ENCODE peak calls at places on chromosomes 11 and 22, in four cellular contexts. One of them, this sample, is unnamed.

GRCh38 chr22:42202669-42203068 is 67.8 kb downstream of the TCF20 start:
- DNase-seq in kidney: no peak
- DNase-seq in foreskin fibroblast: peak; percentile 38
- DNase-seq in CD8-positive, alpha-beta T cell: peak; percentile 61
- DNase-seq in this sample: no peak

GRCh38 chr11:19546325-19546724 is 166.3 kb upstream of the NAV2 start:
- DNase-seq in kidney: no peak
- DNase-seq in foreskin fibroblast: peak; percentile 30
- DNase-seq in CD8-positive, alpha-beta T cell: no peak
- DNase-seq in this sample: no peak

GRCh38 chr11:79156031-79156430 is 284.8 kb downstream of the TENM4 start:
- DNase-seq in CD8-positive, alpha-beta T cell: no peak
- DNase-seq in kidney: no peak
- DNase-seq in foreskin fibroblast: no peak
- DNase-seq in this sample: no peak

GRCh38 chr11:31419138-31419537 is 49.5 kb downstream of the DNAJC24 start:
- DNase-seq in kidney: no peak
- DNase-seq in foreskin fibroblast: no peak
- DNase-seq in CD8-positive, alpha-beta T cell: no peak
- DNase-seq in this sample: no peak

GRCh38 chr11:12502950-12503579 is 125.7 kb downstream of the PARVA start:
- DNase-seq in CD8-positive, alpha-beta T cell: no peak
- DNase-seq in kidney: peak; percentile 79
- DNase-seq in foreskin fibroblast: peak; percentile 36
- DNase-seq in this sample: no peak

GRCh38 chr11:33829430-33830141 is 55.3 kb upstream of the FBXO3 start:
- DNase-seq in kidney: no peak
- DNase-seq in foreskin fibroblast: peak; percentile 85
- DNase-seq in CD8-positive, alpha-beta T cell: peak; percentile 69
- DNase-seq in this sample: peak; percentile 43

GRCh38 chr22:35727436-35727835 is 9.8 kb downstream of the APOL5 start:
- DNase-seq in CD8-positive, alpha-beta T cell: no peak
- DNase-seq in foreskin fibroblast: no peak
- DNase-seq in kidney: no peak
- DNase-seq in this sample: no peak

GRCh38 chr11:63427971-63428508 is 58.5 kb downstream of the SLC22A9 start:
- DNase-seq in CD8-positive, alpha-beta T cell: no peak
- DNase-seq in foreskin fibroblast: no peak
- DNase-seq in kidney: no peak
- DNase-seq in this sample: no peak

GRCh38 chr22:50244420-50245213 is at the start of gene TUBGCP6:
- DNase-seq in foreskin fibroblast: peak; percentile 98
- DNase-seq in CD8-positive, alpha-beta T cell: peak; percentile 95
- DNase-seq in kidney: peak; percentile 99
- DNase-seq in this sample: peak; percentile 72

GRCh38 chr22:33984211-33984610 is 63.9 kb upstream of the LARGE1 start:
- DNase-seq in CD8-positive, alpha-beta T cell: no peak
- DNase-seq in foreskin fibroblast: no peak
- DNase-seq in kidney: no peak
- DNase-seq in this sample: no peak

GRCh38 chr22:46201059-46201757 is 48.9 kb downstream of the CDPF1 start:
- DNase-seq in foreskin fibroblast: no peak
- DNase-seq in CD8-positive, alpha-beta T cell: no peak
- DNase-seq in kidney: no peak
- DNase-seq in this sample: no peak

GRCh38 chr22:17997456-17997855 is 26.9 kb downstream of the MICAL3 start:
- DNase-seq in foreskin fibroblast: no peak
- DNase-seq in kidney: no peak
- DNase-seq in CD8-positive, alpha-beta T cell: no peak
- DNase-seq in this sample: no peak

GRCh38 chr11:58494096-58494495 is 13.8 kb downstream of the OR5B21 start:
- DNase-seq in CD8-positive, alpha-beta T cell: no peak
- DNase-seq in kidney: no peak
- DNase-seq in foreskin fibroblast: peak; percentile 11
- DNase-seq in this sample: no peak

GRCh38 chr11:8810331-8811301 is 100.4 kb upstream of the AKIP1 start:
- DNase-seq in kidney: peak; percentile 95
- DNase-seq in CD8-positive, alpha-beta T cell: no peak
- DNase-seq in foreskin fibroblast: peak; percentile 94
- DNase-seq in this sample: peak; percentile 55

GRCh38 chr11:39732002-39732401 is 1727.5 kb downstream of the LRRC4C start:
- DNase-seq in kidney: no peak
- DNase-seq in foreskin fibroblast: no peak
- DNase-seq in CD8-positive, alpha-beta T cell: no peak
- DNase-seq in this sample: peak; percentile 84

GRCh38 chr22:23183107-23183698 is 2.9 kb downstream of the BCR start:
- DNase-seq in kidney: peak; percentile 81
- DNase-seq in CD8-positive, alpha-beta T cell: no peak
- DNase-seq in foreskin fibroblast: peak; percentile 72
- DNase-seq in this sample: no peak

GRCh38 chr11:122150484-122151124 is 34.6 kb upstream of the BLID start:
- DNase-seq in foreskin fibroblast: no peak
- DNase-seq in CD8-positive, alpha-beta T cell: no peak
- DNase-seq in kidney: no peak
- DNase-seq in this sample: no peak

GRCh38 chr11:6474806-6475500 is 1.2 kb upstream of the TRIM3 start:
- DNase-seq in foreskin fibroblast: peak; percentile 37
- DNase-seq in CD8-positive, alpha-beta T cell: no peak
- DNase-seq in kidney: no peak
- DNase-seq in this sample: no peak

GRCh38 chr11:18312012-18312411 is 9.9 kb downstream of the HPS5 start:
- DNase-seq in CD8-positive, alpha-beta T cell: no peak
- DNase-seq in foreskin fibroblast: peak; percentile 65
- DNase-seq in kidney: no peak
- DNase-seq in this sample: no peak

GRCh38 chr11:15839061-15839460 is 517.3 kb downstream of the SOX6 start:
- DNase-seq in kidney: no peak
- DNase-seq in CD8-positive, alpha-beta T cell: no peak
- DNase-seq in foreskin fibroblast: no peak
- DNase-seq in this sample: no peak

GRCh38 chr11:36081274-36081945 is 137.5 kb downstream of the LDLRAD3 start:
- DNase-seq in kidney: no peak
- DNase-seq in CD8-positive, alpha-beta T cell: no peak
- DNase-seq in foreskin fibroblast: no peak
- DNase-seq in this sample: no peak

GRCh38 chr11:112524808-112525207 is 264.1 kb upstream of the PLET1 start:
- DNase-seq in kidney: peak; percentile 72
- DNase-seq in CD8-positive, alpha-beta T cell: no peak
- DNase-seq in foreskin fibroblast: no peak
- DNase-seq in this sample: peak; percentile 51

GRCh38 chr22:36471341-36471821 is 10.1 kb downstream of the TXN2 start:
- DNase-seq in foreskin fibroblast: peak; percentile 44
- DNase-seq in CD8-positive, alpha-beta T cell: no peak
- DNase-seq in kidney: no peak
- DNase-seq in this sample: no peak

GRCh38 chr11:27040302-27041115 is at the start of gene BBOX1:
- DNase-seq in kidney: peak; percentile 91
- DNase-seq in CD8-positive, alpha-beta T cell: no peak
- DNase-seq in foreskin fibroblast: peak; percentile 14
- DNase-seq in this sample: no peak

GRCh38 chr11:57515332-57516060 is at the start of gene SLC43A1:
- DNase-seq in CD8-positive, alpha-beta T cell: peak; percentile 56
- DNase-seq in foreskin fibroblast: peak; percentile 91
- DNase-seq in kidney: peak; percentile 88
- DNase-seq in this sample: no peak

GRCh38 chr11:120835601-120836228 is 188.2 kb upstream of the TBCEL start:
- DNase-seq in kidney: no peak
- DNase-seq in foreskin fibroblast: no peak
- DNase-seq in CD8-positive, alpha-beta T cell: no peak
- DNase-seq in this sample: no peak

GRCh38 chr22:30882181-30882771 is 86.3 kb downstream of the MORC2 start:
- DNase-seq in foreskin fibroblast: no peak
- DNase-seq in kidney: peak; percentile 38
- DNase-seq in CD8-positive, alpha-beta T cell: no peak
- DNase-seq in this sample: no peak

GRCh38 chr22:42717197-42717967 is 3.3 kb downstream of the A4GALT start:
- DNase-seq in foreskin fibroblast: peak; percentile 32
- DNase-seq in kidney: no peak
- DNase-seq in CD8-positive, alpha-beta T cell: no peak
- DNase-seq in this sample: no peak

GRCh38 chr22:32617271-32617670 is 142.7 kb downstream of the FBXO7 start:
- DNase-seq in CD8-positive, alpha-beta T cell: no peak
- DNase-seq in foreskin fibroblast: peak; percentile 33
- DNase-seq in kidney: no peak
- DNase-seq in this sample: no peak

GRCh38 chr22:50298937-50299656 is 8.3 kb downstream of the PLXNB2 start:
- DNase-seq in foreskin fibroblast: peak; percentile 52
- DNase-seq in CD8-positive, alpha-beta T cell: no peak
- DNase-seq in kidney: no peak
- DNase-seq in this sample: no peak

GRCh38 chr22:34429314-34429713 is 509.0 kb upstream of the LARGE1 start:
- DNase-seq in kidney: no peak
- DNase-seq in foreskin fibroblast: no peak
- DNase-seq in CD8-positive, alpha-beta T cell: no peak
- DNase-seq in this sample: no peak

DNA sequence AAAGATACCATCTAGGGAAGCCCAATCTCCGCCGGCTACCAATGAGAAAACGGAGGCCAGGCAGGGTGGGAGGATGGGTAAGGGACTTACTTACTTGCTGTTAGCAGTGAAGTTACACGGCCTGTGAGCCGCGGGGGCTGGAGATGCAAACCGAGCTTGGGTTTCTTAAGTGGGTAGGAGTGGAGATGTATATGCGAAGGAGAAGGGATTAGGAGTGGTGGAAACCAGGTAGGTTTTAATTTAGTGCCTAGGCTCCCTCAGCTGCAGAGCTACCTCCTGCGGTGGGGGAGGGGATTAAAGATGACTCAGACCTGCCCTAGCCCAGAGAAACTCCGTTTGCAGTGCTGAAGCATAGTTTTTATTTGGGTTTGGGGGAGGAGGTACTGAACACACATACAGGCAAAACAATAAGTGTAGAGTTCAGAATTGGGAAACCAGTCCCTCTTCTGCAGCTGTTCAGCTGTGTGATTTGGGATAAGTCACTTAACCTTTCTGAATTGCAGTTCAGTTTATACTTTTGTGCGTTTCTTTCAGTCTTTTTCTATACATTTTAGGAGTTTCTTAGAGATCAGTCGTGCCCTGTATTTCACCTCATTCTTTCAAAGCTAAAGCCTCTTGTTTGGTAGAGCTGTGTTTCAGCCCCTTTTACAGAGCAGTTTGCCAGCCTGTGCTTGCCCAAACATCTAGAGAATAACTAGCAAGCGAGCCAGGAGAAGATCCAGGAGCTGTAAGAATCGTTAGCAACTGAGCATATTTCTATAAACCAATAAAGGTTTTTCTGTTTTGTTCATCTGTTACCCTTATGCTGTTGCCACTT is 596 bp upstream of the TNRC6B start:
- DNase-seq in kidney: peak; percentile 75
- DNase-seq in CD8-positive, alpha-beta T cell: peak; percentile 71
- DNase-seq in foreskin fibroblast: peak; percentile 86
- DNase-seq in this sample: peak; percentile 51
- TF ChIP-seq CTCF in kidney: no peak
- TF ChIP-seq CTCF in CD8-positive, alpha-beta T cell: no peak
- TF ChIP-seq CTCF in foreskin fibroblast: no peak
- TF ChIP-seq CTCF in this sample: no peak

DNA sequence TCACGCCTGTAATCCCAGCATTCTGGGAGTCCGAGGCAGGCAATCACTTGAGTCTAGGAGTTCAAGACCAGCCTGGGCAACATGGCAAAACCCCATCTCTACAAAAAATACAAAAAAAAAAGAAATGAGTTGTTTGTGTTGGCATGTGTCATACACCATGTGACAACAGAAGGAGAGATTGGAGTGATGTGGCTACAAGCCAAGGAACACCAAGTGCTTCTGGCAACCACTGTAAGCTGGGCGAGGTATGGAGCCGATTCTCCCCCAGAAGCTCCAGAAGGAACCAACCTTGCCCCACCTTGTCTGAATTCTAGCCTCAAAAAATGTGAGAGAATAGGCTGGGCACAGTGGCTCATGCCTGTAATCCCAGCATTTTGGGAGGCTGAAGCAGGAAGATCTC is 39.1 kb upstream of the SLC35C1 start:
- DNase-seq in CD8-positive, alpha-beta T cell: no peak
- DNase-seq in kidney: no peak
- DNase-seq in foreskin fibroblast: no peak
- DNase-seq in this sample: peak; percentile 64
- H3K4me3 ChIP-seq in CD8-positive, alpha-beta T cell: no peak overlapping the region
- H3K4me3 ChIP-seq in kidney: no peak overlapping the region
- H3K4me3 ChIP-seq in foreskin fibroblast: no peak overlapping the region
- H3K4me3 ChIP-seq in this sample: no peak overlapping the region

GRCh38 chr22:48670317-48670716 is 1157.4 kb downstream of the BRD1 start:
- DNase-seq in CD8-positive, alpha-beta T cell: no peak
- DNase-seq in foreskin fibroblast: no peak
- DNase-seq in kidney: no peak
- DNase-seq in this sample: no peak
- TF ChIP-seq CTCF in CD8-positive, alpha-beta T cell: no peak
- TF ChIP-seq CTCF in foreskin fibroblast: no peak
- TF ChIP-seq CTCF in kidney: no peak
- TF ChIP-seq CTCF in this sample: no peak

GRCh38 chr11:123195182-123196059 is at the start of gene CLMP:
- DNase-seq in CD8-positive, alpha-beta T cell: no peak
- DNase-seq in foreskin fibroblast: peak; percentile 93
- DNase-seq in kidney: peak; percentile 89
- DNase-seq in this sample: no peak

GRCh38 chr11:123194308-123195181 is 503 bp downstream of the CLMP start:
- DNase-seq in kidney: peak; percentile 77
- DNase-seq in CD8-positive, alpha-beta T cell: no peak
- DNase-seq in foreskin fibroblast: peak; percentile 84
- DNase-seq in this sample: no peak

GRCh38 chr11:123196060-123196714 is 1.1 kb upstream of the CLMP start:
- DNase-seq in foreskin fibroblast: no peak
- DNase-seq in CD8-positive, alpha-beta T cell: no peak
- DNase-seq in kidney: no peak
- DNase-seq in this sample: no peak

GRCh38 chr11:123193742-123194141 is 1.3 kb downstream of the CLMP start:
- DNase-seq in kidney: no peak
- DNase-seq in CD8-positive, alpha-beta T cell: no peak
- DNase-seq in foreskin fibroblast: peak; percentile 54
- DNase-seq in this sample: no peak

DNA sequence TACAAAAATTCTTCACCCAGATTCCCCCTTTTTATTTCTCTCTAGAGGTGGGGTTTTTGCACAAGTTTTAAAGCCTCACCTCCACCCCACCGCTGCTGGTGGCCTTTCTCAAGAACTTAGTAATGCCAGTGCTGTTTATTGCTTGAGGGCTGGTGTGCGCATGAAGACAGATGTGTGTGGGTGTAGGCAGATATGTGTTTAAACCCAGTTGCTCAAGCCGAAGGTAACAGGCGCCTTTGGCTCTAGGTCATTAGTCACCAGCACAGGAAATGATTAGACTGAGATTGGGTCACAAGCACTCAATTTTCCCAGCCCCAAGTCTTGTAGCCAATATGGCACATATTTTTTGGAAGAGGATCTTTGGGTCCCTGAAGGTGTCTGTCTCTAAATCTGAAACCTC is 2.7 kb upstream of the CLMP start:
- DNase-seq in foreskin fibroblast: peak; percentile 95
- DNase-seq in CD8-positive, alpha-beta T cell: no peak
- DNase-seq in kidney: no peak
- DNase-seq in this sample: no peak
- H3K4me3 ChIP-seq in foreskin fibroblast: no peak overlapping the region
- H3K4me3 ChIP-seq in CD8-positive, alpha-beta T cell: no peak overlapping the region
- H3K4me3 ChIP-seq in kidney: no peak overlapping the region
- H3K4me3 ChIP-seq in this sample: no peak overlapping the region

GRCh38 chr22:40177738-40178416 is at the start of gene TNRC6B:
- DNase-seq in CD8-positive, alpha-beta T cell: peak; percentile 74
- DNase-seq in foreskin fibroblast: peak; percentile 96
- DNase-seq in kidney: no peak
- DNase-seq in this sample: peak; percentile 97
- TF ChIP-seq CTCF in CD8-positive, alpha-beta T cell: no peak
- TF ChIP-seq CTCF in foreskin fibroblast: no peak
- TF ChIP-seq CTCF in kidney: no peak
- TF ChIP-seq CTCF in this sample: no peak

This sample was measured in LNCaP clone FGC.